ENCODE peak calls at places on chromosomes 12 and 14, in six cellular contexts. G is CD8-positive, alpha-beta memory T cell; I is PC-3; A is ovary; J is CD4-positive, alpha-beta memory T cell; U is tibial artery. N is an unnamed sample. For H3K4me1, the result is how much of the 10 kb centered on the place peaks cover.

GRCh38 chr12:95548539-95549391 is 2.5 kb downstream of the USP44 start:
- DNase-seq in G (peak), I (no peak), A (peak), J (peak), U (peak), N (peak)

GRCh38 chr12:116959845-116960514 is 49.2 kb downstream of the FBXW8 start:
- DNase-seq in G (no peak), I (peak), A (no peak), J (no peak), U (no peak), N (no peak)

GRCh38 chr12:107649615-107650014 is 36.0 kb upstream of the PWP1 start:
- DNase-seq in G (no peak), I (no peak), A (no peak), J (no peak), U (peak), N (no peak)

GRCh38 chr12:40672650-40673319 is 19.5 kb upstream of the CNTN1 start:
- DNase-seq in G (no peak), I (no peak), A (no peak), J (no peak), U (no peak), N (no peak)

GRCh38 chr14:74521756-74522155 is 28.2 kb downstream of the ISCA2 start:
- DNase-seq in G (no peak), I (no peak), A (no peak), J (no peak), U (no peak), N (no peak)

GRCh38 chr14:65824978-65825299 is 412.4 kb downstream of the FUT8 start:
- DNase-seq in G (no peak), I (no peak), A (no peak), J (no peak), U (no peak), N (no peak)

GRCh38 chr12:124020398-124021024 is 47.5 kb downstream of the ZNF664 start:
- DNase-seq in G (no peak), I (no peak), A (peak), J (no peak), U (no peak), N (no peak)

GRCh38 chr12:16955083-16955657 is 349.2 kb upstream of the LMO3 start:
- DNase-seq in G (no peak), I (peak), A (no peak), J (no peak), U (no peak), N (no peak)

GRCh38 chr12:107131832-107132616 is 38.7 kb upstream of the CRY1 start:
- DNase-seq in G (no peak), I (peak), A (no peak), J (no peak), U (no peak), N (no peak)

GRCh38 chr12:15899282-15899870 is 11.8 kb upstream of the DERA start:
- DNase-seq in G (no peak), I (peak), A (no peak), J (no peak), U (no peak), N (no peak)

GRCh38 chr14:24806061-24806678 is 172.2 kb upstream of the GZMB start:
- DNase-seq in G (no peak), I (peak), A (no peak), J (no peak), U (no peak), N (no peak)

GRCh38 chr12:6632026-6632978 is 3.5 kb downstream of the LPAR5 start:
- DNase-seq in G (peak), I (no peak), A (no peak), J (peak), U (no peak), N (peak)

GRCh38 chr12:69540606-69541386 is 44.5 kb upstream of the CCT2 start:
- DNase-seq in G (no peak), I (peak), A (no peak), J (no peak), U (no peak), N (no peak)

GRCh38 chr12:122593910-122594309 is 66.9 kb downstream of the KNTC1 start:
- DNase-seq in G (no peak), I (no peak), A (no peak), J (no peak), U (no peak), N (no peak)

GRCh38 chr12:31818623-31819268 is 89.9 kb upstream of the AMN1 start:
- DNase-seq in G (no peak), I (no peak), A (no peak), J (no peak), U (no peak), N (no peak)

GRCh38 chr12:40988335-40988734 is 199.8 kb upstream of the PDZRN4 start:
- DNase-seq in G (no peak), I (no peak), A (no peak), J (no peak), U (no peak), N (no peak)

GRCh38 chr14:73712540-73713141 is 1.5 kb downstream of the PNMA1 start:
- DNase-seq in G (no peak), I (peak), A (no peak), J (peak), U (no peak), N (no peak)

GRCh38 chr12:113056631-113057488 is at the start of gene DTX1:
- DNase-seq in G (no peak), I (no peak), A (no peak), J (no peak), U (no peak), N (peak)

GRCh38 chr12:127170271-127171180 is 1096.4 kb upstream of the TMEM132C start:
- DNase-seq in G (no peak), I (no peak), A (no peak), J (no peak), U (no peak), N (no peak)

GRCh38 chr14:39566795-39567194 is 134.6 kb upstream of the FBXO33 start:
- DNase-seq in G (no peak), I (no peak), A (no peak), J (no peak), U (no peak), N (no peak)

GRCh38 chr12:52182456-52182855 is 9.4 kb downstream of the KRT80 start:
- DNase-seq in G (no peak), I (no peak), A (no peak), J (no peak), U (no peak), N (no peak)

GRCh38 chr14:92482621-92483319 is 30.8 kb upstream of the RIN3 start:
- DNase-seq in G (no peak), I (no peak), A (no peak), J (no peak), U (no peak), N (no peak)

GRCh38 chr12:131775904-131776889 is 52.0 kb upstream of the MMP17 start:
- DNase-seq in G (no peak), I (no peak), A (no peak), J (no peak), U (no peak), N (no peak)

GRCh38 chr12:104662908-104663307 is 206.2 kb downstream of the CHST11 start:
- DNase-seq in G (no peak), I (no peak), A (no peak), J (no peak), U (no peak), N (no peak)

GRCh38 chr14:95817271-95817670 is 59.4 kb upstream of the TUNAR start:
- DNase-seq in G (no peak), I (no peak), A (no peak), J (no peak), U (no peak), N (no peak)

GRCh38 chr12:55861871-55862270 is 19.1 kb upstream of the MMP19 start:
- DNase-seq in G (no peak), I (no peak), A (no peak), J (no peak), U (no peak), N (no peak)

GRCh38 chr12:82057770-82058169 is 298.6 kb upstream of the PPFIA2 start:
- DNase-seq in G (no peak), I (peak), A (no peak), J (no peak), U (no peak), N (no peak)

GRCh38 chr12:82058197-82058596 is 299.0 kb upstream of the PPFIA2 start:
- DNase-seq in G (no peak), I (no peak), A (no peak), J (no peak), U (no peak), N (no peak)

GRCh38 chr12:82055391-82055790 is 296.2 kb upstream of the PPFIA2 start:
- DNase-seq in G (no peak), I (no peak), A (no peak), J (no peak), U (no peak), N (no peak)
- H3K4me1 ChIP-seq in G (under half), I (under half), A (under half), J (under half), U (under half), N (under half)

DNA sequence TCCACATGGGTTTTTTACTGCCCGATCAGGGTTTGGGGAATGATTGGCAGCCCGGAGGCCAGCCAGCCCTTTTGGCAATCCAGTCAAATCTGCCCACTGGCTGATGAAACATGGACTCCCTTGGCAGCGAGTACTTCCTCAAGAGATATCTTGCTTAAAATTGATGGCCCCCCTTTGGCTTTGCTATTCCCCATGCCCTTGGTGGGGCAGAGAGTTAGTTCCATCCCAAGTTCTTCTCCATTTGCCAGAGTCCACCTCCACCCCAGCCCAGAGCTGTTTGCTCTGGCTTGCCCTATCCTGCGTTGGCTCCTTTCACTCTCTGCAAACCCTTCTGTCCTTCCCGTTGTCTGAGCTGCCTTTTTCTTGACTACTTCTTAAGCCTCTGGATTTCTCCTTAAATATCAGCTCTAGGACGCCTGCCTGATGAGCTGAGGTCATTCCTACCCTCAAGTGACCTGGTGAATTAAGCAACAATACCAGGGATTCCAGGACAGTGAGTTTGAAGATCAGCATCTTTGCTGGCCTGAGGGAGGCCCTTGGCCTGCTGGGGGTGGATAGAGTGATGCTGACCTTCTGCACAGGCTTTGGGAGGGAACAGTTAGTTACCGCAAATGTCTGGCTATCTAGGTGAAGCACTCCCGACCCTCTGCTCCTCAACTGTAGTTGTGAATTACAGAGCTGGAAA is 212.0 kb downstream of the CACNA1C start:
- DNase-seq in G (no peak), I (no peak), A (no peak), J (no peak), U (peak), N (no peak)
- H3K4me3 ChIP-seq in G (no peak), I (no peak), A (no peak), J (no peak), U (no peak), N (no peak)

GRCh38 chr12:11694528-11694927 is 45.1 kb downstream of the ETV6 start:
- DNase-seq in G (no peak), I (no peak), A (no peak), J (no peak), U (no peak), N (no peak)

GRCh38 chr12:11697670-11698387 is 48.4 kb downstream of the ETV6 start:
- DNase-seq in G (no peak), I (peak), A (no peak), J (no peak), U (no peak), N (no peak)

GRCh38 chr12:11695321-11695720 is 45.8 kb downstream of the ETV6 start:
- DNase-seq in G (no peak), I (no peak), A (no peak), J (no peak), U (no peak), N (no peak)

GRCh38 chr12:11693626-11694025 is 44.2 kb downstream of the ETV6 start:
- DNase-seq in G (no peak), I (no peak), A (no peak), J (no peak), U (no peak), N (no peak)

GRCh38 chr12:11696084-11696483 is 46.6 kb downstream of the ETV6 start:
- DNase-seq in G (no peak), I (no peak), A (no peak), J (no peak), U (no peak), N (no peak)
- H3K4me1 ChIP-seq in G (under half), I (under half), A (under half), J (under half), U (under half), N (under half)

GRCh38 chr14:67817750-67818438 is 1.5 kb upstream of the ZFYVE26 start:
- DNase-seq in G (no peak), I (no peak), A (no peak), J (no peak), U (no peak), N (no peak)

GRCh38 chr14:67816326-67817009 is at the start of gene ZFYVE26:
- DNase-seq in G (peak), I (peak), A (peak), J (peak), U (peak), N (peak)

GRCh38 chr14:67821121-67821520 is 1.5 kb downstream of the RAD51B start:
- DNase-seq in G (no peak), I (no peak), A (no peak), J (no peak), U (no peak), N (no peak)

GRCh38 chr14:67819563-67820411 is at the start of gene RAD51B:
- DNase-seq in G (peak), I (peak), A (peak), J (peak), U (peak), N (peak)

GRCh38 chr14:67820428-67820881 is 876 bp downstream of the RAD51B start:
- DNase-seq in G (no peak), I (peak), A (no peak), J (no peak), U (no peak), N (no peak)
- H3K4me3 ChIP-seq in G (peak), I (peak), A (peak), J (peak), U (peak), N (peak)

N was measured in effector memory CD4-positive, alpha-beta T cell.